ENCODE peak calls at places on chromosomes 11 and 22, in eight cellular contexts. One of them, this sample, is unnamed.

GRCh38 chr11:5600374-5600851 is 4.0 kb downstream of the TRIM6 start:
- DNase-seq in body of pancreas: peak
- DNase-seq in tibial nerve: peak
- DNase-seq in HFF-Myc: no peak
- DNase-seq in right lobe of liver: peak
- DNase-seq in fibroblast of villous mesenchyme: peak
- DNase-seq in gastrocnemius medialis: peak
- DNase-seq in ascending aorta: no peak
- DNase-seq in this sample: no peak

GRCh38 chr11:57200937-57201336 is 19.2 kb downstream of the LRRC55 start:
- DNase-seq in body of pancreas: no peak
- DNase-seq in tibial nerve: no peak
- DNase-seq in HFF-Myc: no peak
- DNase-seq in right lobe of liver: no peak
- DNase-seq in fibroblast of villous mesenchyme: no peak
- DNase-seq in gastrocnemius medialis: no peak
- DNase-seq in ascending aorta: no peak
- DNase-seq in this sample: no peak

GRCh38 chr11:73454987-73455386 is 78.8 kb downstream of the RELT start:
- DNase-seq in body of pancreas: no peak
- DNase-seq in tibial nerve: no peak
- DNase-seq in HFF-Myc: no peak
- DNase-seq in right lobe of liver: no peak
- DNase-seq in fibroblast of villous mesenchyme: no peak
- DNase-seq in gastrocnemius medialis: no peak
- DNase-seq in ascending aorta: no peak
- DNase-seq in this sample: no peak

GRCh38 chr11:67437082-67437821 is at the start of gene PTPRCAP:
- DNase-seq in body of pancreas: no peak
- DNase-seq in tibial nerve: no peak
- DNase-seq in HFF-Myc: no peak
- DNase-seq in right lobe of liver: no peak
- DNase-seq in fibroblast of villous mesenchyme: no peak
- DNase-seq in gastrocnemius medialis: no peak
- DNase-seq in ascending aorta: no peak
- DNase-seq in this sample: no peak

GRCh38 chr11:48013269-48013901 is 33.0 kb downstream of the PTPRJ start:
- DNase-seq in body of pancreas: peak
- DNase-seq in tibial nerve: no peak
- DNase-seq in HFF-Myc: no peak
- DNase-seq in right lobe of liver: peak
- DNase-seq in fibroblast of villous mesenchyme: no peak
- DNase-seq in gastrocnemius medialis: no peak
- DNase-seq in ascending aorta: no peak
- DNase-seq in this sample: no peak

GRCh38 chr11:84855846-84856245 is 771.3 kb downstream of the DLG2 start:
- DNase-seq in body of pancreas: no peak
- DNase-seq in tibial nerve: no peak
- DNase-seq in HFF-Myc: no peak
- DNase-seq in right lobe of liver: no peak
- DNase-seq in fibroblast of villous mesenchyme: peak
- DNase-seq in gastrocnemius medialis: no peak
- DNase-seq in ascending aorta: no peak
- DNase-seq in this sample: peak

GRCh38 chr22:24805790-24806662 is at the start of gene SGSM1:
- DNase-seq in body of pancreas: peak
- DNase-seq in tibial nerve: peak
- DNase-seq in HFF-Myc: no peak
- DNase-seq in right lobe of liver: peak
- DNase-seq in fibroblast of villous mesenchyme: peak
- DNase-seq in gastrocnemius medialis: peak
- DNase-seq in ascending aorta: peak
- DNase-seq in this sample: no peak

GRCh38 chr22:36156515-36157419 is 3.8 kb downstream of the APOL3 start:
- DNase-seq in body of pancreas: peak
- DNase-seq in tibial nerve: peak
- DNase-seq in HFF-Myc: peak
- DNase-seq in right lobe of liver: peak
- DNase-seq in fibroblast of villous mesenchyme: peak
- DNase-seq in gastrocnemius medialis: peak
- DNase-seq in ascending aorta: peak
- DNase-seq in this sample: peak

GRCh38 chr22:39500101-39500500 is 2.0 kb upstream of the MIEF1 start:
- DNase-seq in body of pancreas: no peak
- DNase-seq in tibial nerve: no peak
- DNase-seq in HFF-Myc: no peak
- DNase-seq in right lobe of liver: peak
- DNase-seq in fibroblast of villous mesenchyme: no peak
- DNase-seq in gastrocnemius medialis: no peak
- DNase-seq in ascending aorta: no peak
- DNase-seq in this sample: no peak

GRCh38 chr11:126607374-126607773 is 251.9 kb downstream of the ST3GAL4 start:
- DNase-seq in body of pancreas: peak
- DNase-seq in tibial nerve: peak
- DNase-seq in HFF-Myc: peak
- DNase-seq in right lobe of liver: peak
- DNase-seq in fibroblast of villous mesenchyme: peak
- DNase-seq in gastrocnemius medialis: no peak
- DNase-seq in ascending aorta: no peak
- DNase-seq in this sample: no peak

GRCh38 chr11:3674189-3674588 is 3.0 kb upstream of the CHRNA10 start:
- DNase-seq in body of pancreas: no peak
- DNase-seq in tibial nerve: no peak
- DNase-seq in HFF-Myc: no peak
- DNase-seq in right lobe of liver: no peak
- DNase-seq in fibroblast of villous mesenchyme: peak
- DNase-seq in gastrocnemius medialis: no peak
- DNase-seq in ascending aorta: no peak
- DNase-seq in this sample: peak

GRCh38 chr11:112366777-112367176 is 106.1 kb upstream of the PLET1 start:
- DNase-seq in body of pancreas: no peak
- DNase-seq in tibial nerve: no peak
- DNase-seq in HFF-Myc: no peak
- DNase-seq in right lobe of liver: no peak
- DNase-seq in fibroblast of villous mesenchyme: peak
- DNase-seq in gastrocnemius medialis: no peak
- DNase-seq in ascending aorta: no peak
- DNase-seq in this sample: peak

GRCh38 chr11:61258546-61258945 is 17.6 kb downstream of the PGA5 start:
- DNase-seq in body of pancreas: no peak
- DNase-seq in tibial nerve: no peak
- DNase-seq in HFF-Myc: no peak
- DNase-seq in right lobe of liver: no peak
- DNase-seq in fibroblast of villous mesenchyme: no peak
- DNase-seq in gastrocnemius medialis: no peak
- DNase-seq in ascending aorta: no peak
- DNase-seq in this sample: no peak

GRCh38 chr11:27158763-27159679 is 118.4 kb downstream of the BBOX1 start:
- DNase-seq in body of pancreas: peak
- DNase-seq in tibial nerve: peak
- DNase-seq in HFF-Myc: peak
- DNase-seq in right lobe of liver: no peak
- DNase-seq in fibroblast of villous mesenchyme: peak
- DNase-seq in gastrocnemius medialis: peak
- DNase-seq in ascending aorta: no peak
- DNase-seq in this sample: peak

GRCh38 chr11:9249252-9249651 is 15.9 kb downstream of the DENND5A start:
- DNase-seq in body of pancreas: no peak
- DNase-seq in tibial nerve: no peak
- DNase-seq in HFF-Myc: no peak
- DNase-seq in right lobe of liver: no peak
- DNase-seq in fibroblast of villous mesenchyme: no peak
- DNase-seq in gastrocnemius medialis: no peak
- DNase-seq in ascending aorta: no peak
- DNase-seq in this sample: no peak

GRCh38 chr11:130462101-130462885 is 13.8 kb downstream of the ADAMTS15 start:
- DNase-seq in body of pancreas: no peak
- DNase-seq in tibial nerve: no peak
- DNase-seq in HFF-Myc: no peak
- DNase-seq in right lobe of liver: no peak
- DNase-seq in fibroblast of villous mesenchyme: no peak
- DNase-seq in gastrocnemius medialis: no peak
- DNase-seq in ascending aorta: no peak
- DNase-seq in this sample: no peak

GRCh38 chr11:15216678-15217077 is 102.0 kb downstream of the INSC start:
- DNase-seq in body of pancreas: no peak
- DNase-seq in tibial nerve: no peak
- DNase-seq in HFF-Myc: no peak
- DNase-seq in right lobe of liver: no peak
- DNase-seq in fibroblast of villous mesenchyme: no peak
- DNase-seq in gastrocnemius medialis: no peak
- DNase-seq in ascending aorta: no peak
- DNase-seq in this sample: no peak

GRCh38 chr11:7457211-7457610 is 28.1 kb upstream of the OLFML1 start:
- DNase-seq in body of pancreas: no peak
- DNase-seq in tibial nerve: no peak
- DNase-seq in HFF-Myc: no peak
- DNase-seq in right lobe of liver: no peak
- DNase-seq in fibroblast of villous mesenchyme: no peak
- DNase-seq in gastrocnemius medialis: no peak
- DNase-seq in ascending aorta: no peak
- DNase-seq in this sample: peak

GRCh38 chr11:45102810-45103621 is 43.4 kb upstream of the PRDM11 start:
- DNase-seq in body of pancreas: peak
- DNase-seq in tibial nerve: no peak
- DNase-seq in HFF-Myc: no peak
- DNase-seq in right lobe of liver: no peak
- DNase-seq in fibroblast of villous mesenchyme: peak
- DNase-seq in gastrocnemius medialis: no peak
- DNase-seq in ascending aorta: no peak
- DNase-seq in this sample: peak

GRCh38 chr11:117970400-117971024 is 15.7 kb upstream of the IL10RA start:
- DNase-seq in body of pancreas: no peak
- DNase-seq in tibial nerve: no peak
- DNase-seq in HFF-Myc: no peak
- DNase-seq in right lobe of liver: no peak
- DNase-seq in fibroblast of villous mesenchyme: no peak
- DNase-seq in gastrocnemius medialis: no peak
- DNase-seq in ascending aorta: no peak
- DNase-seq in this sample: no peak

GRCh38 chr11:109939176-109939810 is 153.9 kb upstream of the ZC3H12C start:
- DNase-seq in body of pancreas: peak
- DNase-seq in tibial nerve: no peak
- DNase-seq in HFF-Myc: peak
- DNase-seq in right lobe of liver: no peak
- DNase-seq in fibroblast of villous mesenchyme: peak
- DNase-seq in gastrocnemius medialis: no peak
- DNase-seq in ascending aorta: no peak
- DNase-seq in this sample: peak

GRCh38 chr22:26479792-26480610 is 3.6 kb downstream of the HPS4 start:
- DNase-seq in body of pancreas: no peak
- DNase-seq in tibial nerve: no peak
- DNase-seq in HFF-Myc: no peak
- DNase-seq in right lobe of liver: no peak
- DNase-seq in fibroblast of villous mesenchyme: peak
- DNase-seq in gastrocnemius medialis: no peak
- DNase-seq in ascending aorta: no peak
- DNase-seq in this sample: no peak
- H3K4me3 ChIP-seq in body of pancreas: no peak
- H3K4me3 ChIP-seq in tibial nerve: no peak
- H3K4me3 ChIP-seq in HFF-Myc: peak
- H3K4me3 ChIP-seq in right lobe of liver: no peak
- H3K4me3 ChIP-seq in fibroblast of villous mesenchyme: no peak
- H3K4me3 ChIP-seq in gastrocnemius medialis: no peak
- H3K4me3 ChIP-seq in ascending aorta: no peak
- H3K4me3 ChIP-seq in this sample: no peak

GRCh38 chr11:120931057-120931779 is 92.7 kb upstream of the TBCEL start:
- DNase-seq in body of pancreas: no peak
- DNase-seq in tibial nerve: no peak
- DNase-seq in HFF-Myc: no peak
- DNase-seq in right lobe of liver: no peak
- DNase-seq in fibroblast of villous mesenchyme: no peak
- DNase-seq in gastrocnemius medialis: no peak
- DNase-seq in ascending aorta: no peak
- DNase-seq in this sample: no peak
- TF ChIP-seq CTCF in body of pancreas: no peak
- TF ChIP-seq CTCF in tibial nerve: no peak
- TF ChIP-seq CTCF in HFF-Myc: no peak
- TF ChIP-seq CTCF in right lobe of liver: no peak
- TF ChIP-seq CTCF in fibroblast of villous mesenchyme: no peak
- TF ChIP-seq CTCF in gastrocnemius medialis: no peak
- TF ChIP-seq CTCF in ascending aorta: no peak
- TF ChIP-seq CTCF in this sample: no peak

GRCh38 chr22:46557736-46558480 is 20.5 kb upstream of the CELSR1 start:
- DNase-seq in body of pancreas: peak
- DNase-seq in tibial nerve: no peak
- DNase-seq in HFF-Myc: no peak
- DNase-seq in right lobe of liver: peak
- DNase-seq in fibroblast of villous mesenchyme: no peak
- DNase-seq in gastrocnemius medialis: no peak
- DNase-seq in ascending aorta: no peak
- DNase-seq in this sample: no peak

GRCh38 chr22:46563381-46564083 is 26.1 kb upstream of the CELSR1 start:
- DNase-seq in body of pancreas: peak
- DNase-seq in tibial nerve: peak
- DNase-seq in HFF-Myc: no peak
- DNase-seq in right lobe of liver: peak
- DNase-seq in fibroblast of villous mesenchyme: peak
- DNase-seq in gastrocnemius medialis: peak
- DNase-seq in ascending aorta: no peak
- DNase-seq in this sample: no peak

GRCh38 chr22:46564084-46564714 is 26.8 kb upstream of the CELSR1 start:
- DNase-seq in body of pancreas: no peak
- DNase-seq in tibial nerve: no peak
- DNase-seq in HFF-Myc: no peak
- DNase-seq in right lobe of liver: peak
- DNase-seq in fibroblast of villous mesenchyme: no peak
- DNase-seq in gastrocnemius medialis: no peak
- DNase-seq in ascending aorta: no peak
- DNase-seq in this sample: no peak

GRCh38 chr22:46560696-46561295 is 23.4 kb upstream of the CELSR1 start:
- DNase-seq in body of pancreas: no peak
- DNase-seq in tibial nerve: no peak
- DNase-seq in HFF-Myc: no peak
- DNase-seq in right lobe of liver: peak
- DNase-seq in fibroblast of villous mesenchyme: no peak
- DNase-seq in gastrocnemius medialis: no peak
- DNase-seq in ascending aorta: no peak
- DNase-seq in this sample: no peak

GRCh38 chr22:46561435-46561905 is 24.1 kb upstream of the CELSR1 start:
- DNase-seq in body of pancreas: no peak
- DNase-seq in tibial nerve: no peak
- DNase-seq in HFF-Myc: no peak
- DNase-seq in right lobe of liver: peak
- DNase-seq in fibroblast of villous mesenchyme: no peak
- DNase-seq in gastrocnemius medialis: no peak
- DNase-seq in ascending aorta: no peak
- DNase-seq in this sample: no peak
- H3K4me3 ChIP-seq in body of pancreas: no peak
- H3K4me3 ChIP-seq in tibial nerve: no peak
- H3K4me3 ChIP-seq in HFF-Myc: no peak
- H3K4me3 ChIP-seq in right lobe of liver: no peak
- H3K4me3 ChIP-seq in fibroblast of villous mesenchyme: no peak
- H3K4me3 ChIP-seq in gastrocnemius medialis: no peak
- H3K4me3 ChIP-seq in ascending aorta: no peak
- H3K4me3 ChIP-seq in this sample: no peak

DNA sequence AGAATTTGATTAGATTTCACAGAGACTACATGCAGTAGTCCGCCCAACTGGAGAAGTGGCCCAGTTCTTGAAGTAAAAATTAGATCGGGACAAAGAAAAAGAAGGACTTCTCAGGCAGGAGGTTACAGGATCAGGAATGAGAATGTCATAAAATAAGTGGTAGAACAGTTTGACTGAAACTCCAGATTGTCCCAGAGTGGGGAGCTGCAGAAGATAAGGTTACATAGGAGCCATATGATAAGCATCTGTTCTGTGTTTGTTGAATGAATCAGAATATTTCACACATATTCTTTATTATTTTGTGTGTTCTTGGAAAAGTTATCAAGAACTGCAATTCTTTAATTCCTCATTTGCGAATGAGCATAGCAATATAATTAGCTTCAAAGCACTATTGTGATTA is 210.6 kb downstream of the AASDHPPT start:
- DNase-seq in body of pancreas: no peak
- DNase-seq in tibial nerve: no peak
- DNase-seq in HFF-Myc: no peak
- DNase-seq in right lobe of liver: no peak
- DNase-seq in fibroblast of villous mesenchyme: no peak
- DNase-seq in gastrocnemius medialis: no peak
- DNase-seq in ascending aorta: no peak
- DNase-seq in this sample: no peak
- TF ChIP-seq CTCF in body of pancreas: no peak
- TF ChIP-seq CTCF in tibial nerve: no peak
- TF ChIP-seq CTCF in HFF-Myc: no peak
- TF ChIP-seq CTCF in right lobe of liver: no peak
- TF ChIP-seq CTCF in fibroblast of villous mesenchyme: no peak
- TF ChIP-seq CTCF in gastrocnemius medialis: no peak
- TF ChIP-seq CTCF in ascending aorta: no peak
- TF ChIP-seq CTCF in this sample: no peak